ENCODE peak calls at places on chromosomes 4 and X, in six cellular contexts. J, B, T, L, X and Y are unnamed samples.

GRCh38 chr4:73762409-73762808 is 22.0 kb downstream of the CXCL8 start:
- DNase-seq in J (no peak), B (no peak), T (no peak), L (no peak), X (no peak), Y (no peak)

GRCh38 chr4:1539132-1539755 is 133.0 kb upstream of the NKX1-1 start:
- DNase-seq in J (no peak), B (no peak), T (no peak), L (no peak), X (no peak), Y (no peak)

GRCh38 chrX:124462931-124463330 is 116.6 kb downstream of the SH2D1A start:
- DNase-seq in J (no peak), B (no peak), T (no peak), L (no peak), X (no peak), Y (no peak)

GRCh38 chrX:39563189-39563588 is 534.6 kb downstream of the BCOR start:
- DNase-seq in J (no peak), B (no peak), T (no peak), L (no peak), X (no peak), Y (no peak)

GRCh38 chrX:91435465-91435864 is 826 bp downstream of the PABPC5 start:
- DNase-seq in J (no peak), B (no peak), T (peak; percentile 7), L (no peak), X (no peak), Y (no peak)

GRCh38 chr4:73409978-73410588 is 6.0 kb downstream of the ALB start:
- DNase-seq in J (no peak), B (no peak), T (no peak), L (no peak), X (no peak), Y (no peak)

GRCh38 chr4:155692361-155692760 is 25.7 kb downstream of the GUCY1A1 start:
- DNase-seq in J (no peak), B (no peak), T (no peak), L (no peak), X (no peak), Y (no peak)

GRCh38 chrX:120774611-120775010 is 101.1 kb downstream of the CT47B1 start:
- DNase-seq in J (no peak), B (no peak), T (no peak), L (no peak), X (no peak), Y (no peak)

GRCh38 chrX:40721489-40722106 is 13.7 kb downstream of the MED14 start:
- DNase-seq in J (no peak), B (no peak), T (no peak), L (no peak), X (no peak), Y (no peak)

GRCh38 chr4:142155347-142155746 is 519.0 kb downstream of the IL15 start:
- DNase-seq in J (no peak), B (no peak), T (peak; percentile 5), L (no peak), X (no peak), Y (no peak)

GRCh38 chr4:8552581-8553205 is 27.5 kb upstream of the GPR78 start:
- DNase-seq in J (no peak), B (no peak), T (no peak), L (no peak), X (no peak), Y (no peak)

GRCh38 chr4:105887508-105887907 is 7.8 kb upstream of the NPNT start:
- DNase-seq in J (no peak), B (no peak), T (no peak), L (no peak), X (no peak), Y (no peak)

GRCh38 chr4:186765138-186765537 is 41.5 kb upstream of the FAT1 start:
- DNase-seq in J (peak; percentile 77), B (no peak), T (peak; percentile 71), L (no peak), X (no peak), Y (peak; percentile 7)

GRCh38 chr4:76623217-76624060 is 188.4 kb downstream of the SHROOM3 start:
- DNase-seq in J (peak; percentile 21), B (no peak), T (no peak), L (no peak), X (no peak), Y (no peak)

GRCh38 chr4:1609901-1610790 is 74.0 kb downstream of the FAM53A start:
- DNase-seq in J (no peak), B (no peak), T (no peak), L (no peak), X (no peak), Y (no peak)

GRCh38 chr4:7332216-7333023 is 102.3 kb downstream of the PSAPL1 start:
- DNase-seq in J (peak; percentile 77), B (no peak), T (peak; percentile 75), L (no peak), X (no peak), Y (no peak)

GRCh38 chr4:53962516-53963225 is 101.7 kb downstream of the CHIC2 start:
- DNase-seq in J (peak; percentile 86), B (no peak), T (peak; percentile 75), L (no peak), X (no peak), Y (no peak)

GRCh38 chr4:73653695-73654106 is 33.5 kb upstream of the RASSF6 start:
- DNase-seq in J (peak; percentile 67), B (peak; percentile 8), T (peak; percentile 54), L (peak; percentile 92), X (peak; percentile 42), Y (peak; percentile 65)

GRCh38 chrX:53047228-53047627 is 1.4 kb upstream of the GPR173 start:
- DNase-seq in J (peak; percentile 47), B (no peak), T (no peak), L (peak; percentile 2), X (no peak), Y (no peak)

GRCh38 chr4:25401066-25401465 is 24.0 kb downstream of the ANAPC4 start:
- DNase-seq in J (peak; percentile 25), B (no peak), T (peak; percentile 14), L (no peak), X (no peak), Y (no peak)

GRCh38 chr4:159837071-159837470 is 734.2 kb downstream of the RAPGEF2 start:
- DNase-seq in J (no peak), B (no peak), T (no peak), L (no peak), X (no peak), Y (no peak)

GRCh38 chrX:74262472-74263209 is 41.3 kb upstream of the ZCCHC13 start:
- DNase-seq in J (no peak), B (no peak), T (no peak), L (no peak), X (no peak), Y (no peak)